ENCODE peak calls at places on chromosomes 11 and 22, in five cellular contexts. U is stimulated activated CD4-positive, alpha-beta T cell treated with anti-CD3 and anti-CD28 coated beads, Interleukin-4, amount 100 ng/mL, for 48 hours; Y is IMR-90; O is pancreas; H is CD8-positive, alpha-beta T cell. B is an unnamed sample.

GRCh38 chr11:114482114-114482513 is 42.8 kb downstream of the REXO2 start:
- DNase-seq in U (no peak), Y (no peak), O (no peak), H (no peak), B (no peak)

GRCh38 chr22:35437038-35437437 is 37.1 kb downstream of the MCM5 start:
- DNase-seq in U (peak; percentile 13), Y (no peak), O (no peak), H (no peak), B (no peak)

GRCh38 chr22:27711756-27712155 is 89.8 kb downstream of the MN1 start:
- DNase-seq in U (no peak), Y (no peak), O (no peak), H (no peak), B (no peak)

GRCh38 chr11:46363455-46363920 is 16.2 kb downstream of the DGKZ start:
- DNase-seq in U (no peak), Y (peak; percentile 33), O (peak; percentile 64), H (no peak), B (no peak)

GRCh38 chr11:132024587-132025295 is 654.3 kb downstream of the NTM start:
- DNase-seq in U (no peak), Y (peak; percentile 89), O (no peak), H (no peak), B (no peak)

GRCh38 chr11:30488304-30488998 is 97.7 kb downstream of the MPPED2 start:
- DNase-seq in U (no peak), Y (peak; percentile 81), O (no peak), H (no peak), B (no peak)

GRCh38 chr11:30967579-30967978 is 381.4 kb upstream of the MPPED2 start:
- DNase-seq in U (no peak), Y (no peak), O (no peak), H (no peak), B (no peak)

GRCh38 chr11:67349457-67349856 is 3.9 kb downstream of the POLD4 start:
- DNase-seq in U (no peak), Y (no peak), O (peak; percentile 21), H (no peak), B (no peak)

GRCh38 chr11:9138133-9138453 is 46.7 kb upstream of the SCUBE2 start:
- DNase-seq in U (no peak), Y (no peak), O (no peak), H (no peak), B (no peak)

GRCh38 chr11:2930705-2931415 is 1.6 kb upstream of the PHLDA2 start:
- DNase-seq in U (peak; percentile 36), Y (peak; percentile 23), O (peak; percentile 92), H (no peak), B (peak; percentile 36)